ENCODE peak calls at places on chromosome 17, in nine cellular contexts. E is activated T-cell treated with anti-CD3 and anti-CD28 coated beads, Interleukin-2, amount 50 U/mL, for 4 hours; Q is NCI-H2081; G is nephron progenitor cell; B is AG04450; A is KBM-7; H is Calu3; K is iPS-NIHi11; U is OCI-LY7. F is an unnamed sample.

GRCh38 chr17:269616-270514 is 82.7 kb downstream of the RPH3AL start:
- DNase-seq in E (no peak), Q (no peak), G (no peak), B (no peak), A (peak; percentile 46), H (no peak), K (no peak), U (no peak), F (no peak)

GRCh38 chr17:77304051-77304745 is 163.4 kb downstream of the SEC14L1 start:
- DNase-seq in E (no peak), Q (no peak), G (no peak), B (no peak), A (no peak), H (no peak), K (no peak), U (no peak), F (no peak)

GRCh38 chr17:51397361-51398127 is 137.2 kb downstream of the UTP18 start:
- DNase-seq in E (no peak), Q (no peak), G (no peak), B (no peak), A (no peak), H (no peak), K (no peak), U (no peak), F (peak; percentile 54)

GRCh38 chr17:78981010-78981888 is 1.5 kb upstream of the LGALS3BP start:
- DNase-seq in E (no peak), Q (no peak), G (no peak), B (no peak), A (no peak), H (no peak), K (no peak), U (no peak), F (no peak)

GRCh38 chr17:17356149-17356930 is 53.2 kb downstream of the NT5M start:
- DNase-seq in E (peak; percentile 55), Q (peak; percentile 71), G (peak; percentile 81), B (peak; percentile 74), A (peak; percentile 92), H (peak; percentile 74), K (peak; percentile 89), U (peak; percentile 82), F (peak; percentile 63)

GRCh38 chr17:7560172-7561027 is 1.3 kb upstream of the SENP3 start:
- DNase-seq in E (peak; percentile 44), Q (no peak), G (peak; percentile 82), B (no peak), A (peak; percentile 76), H (peak; percentile 76), K (peak; percentile 78), U (peak; percentile 81), F (no peak)

GRCh38 chr17:12994341-12995074 is 23.3 kb downstream of the ELAC2 start:
- DNase-seq in E (no peak), Q (no peak), G (no peak), B (no peak), A (no peak), H (no peak), K (no peak), U (no peak), F (no peak)

GRCh38 chr17:692116-692515 is 22.5 kb downstream of the VPS53 start:
- DNase-seq in E (no peak), Q (no peak), G (no peak), B (no peak), A (no peak), H (no peak), K (no peak), U (no peak), F (no peak)

GRCh38 chr17:45248132-45248936 is 13.6 kb downstream of the SPATA32 start:
- DNase-seq in E (peak; percentile 78), Q (peak; percentile 43), G (peak; percentile 63), B (no peak), A (peak; percentile 40), H (peak; percentile 77), K (peak; percentile 86), U (peak; percentile 90), F (no peak)

GRCh38 chr17:81349397-81350319 is 45.6 kb upstream of the BAHCC1 start:
- DNase-seq in E (no peak), Q (no peak), G (peak; percentile 63), B (no peak), A (peak; percentile 51), H (no peak), K (no peak), U (no peak), F (no peak)